ENCODE peak calls at places on chromosomes 12 and 14, in six cellular contexts. O is Caki2, E is EH, J is left ventricle myocardium superior, Q is HCEC 1CT, T is lower lobe of right lung. K is an unnamed sample.

GRCh38 chr12:101407054-101407437 is 526 bp downstream of the ARL1 start:
- DNase-seq in O (no peak), E (no peak), Q (no peak), T (peak; percentile 56), J (peak; percentile 31), K (no peak)

GRCh38 chr12:123384318-123384993 is 524 bp downstream of the KMT5A start:
- DNase-seq in T (no peak), J (no peak), E (peak; percentile 36), O (peak; percentile 52), Q (no peak), K (peak; percentile 37)

GRCh38 chr14:35336171-35337073 is 44.2 kb downstream of the PSMA6 start:
- DNase-seq in O (peak; percentile 92), E (peak; percentile 13), Q (peak; percentile 95), T (peak; percentile 95), J (peak; percentile 93), K (peak; percentile 96)

GRCh38 chr12:102950950-102951490 is 6.5 kb upstream of the ASCL1 start:
- DNase-seq in E (no peak), T (no peak), Q (no peak), O (no peak), J (no peak), K (no peak)

GRCh38 chr12:101414533-101415119 is 7.1 kb upstream of the ARL1 start:
- DNase-seq in J (no peak), E (peak; percentile 63), O (peak; percentile 26), T (no peak), Q (peak; percentile 55), K (peak; percentile 14)

GRCh38 chr12:77687346-77687745 is 143.3 kb upstream of the NAV3 start:
- DNase-seq in J (no peak), O (no peak), T (no peak), Q (no peak), E (no peak), K (no peak)

GRCh38 chr12:119932921-119933320 is 55.8 kb upstream of the CIT start:
- DNase-seq in O (no peak), T (no peak), Q (no peak), J (no peak), E (no peak), K (no peak)

GRCh38 chr14:58864751-58865519 is 227.2 kb downstream of the DACT1 start:
- DNase-seq in T (no peak), Q (peak; percentile 26), J (no peak), E (peak; percentile 88), O (no peak), K (no peak)